ENCODE peak calls at places on chromosomes 7 and 10, in eight cellular contexts. One of them, this sample, is unnamed.

GRCh38 chr10:72712136-72712535 is 20.2 kb downstream of the MCU start:
- DNase-seq in Karpas-422: no peak
- DNase-seq in GM12865: no peak
- DNase-seq in SK-N-MC: no peak
- DNase-seq in aorta: no peak
- DNase-seq in foreskin fibroblast: no peak
- DNase-seq in stomach: no peak
- DNase-seq in psoas muscle: no peak
- DNase-seq in this sample: no peak

GRCh38 chr10:12489806-12490205 is 140.5 kb downstream of the CAMK1D start:
- DNase-seq in GM12865: no peak
- DNase-seq in stomach: no peak
- DNase-seq in SK-N-MC: no peak
- DNase-seq in psoas muscle: no peak
- DNase-seq in Karpas-422: no peak
- DNase-seq in aorta: peak
- DNase-seq in foreskin fibroblast: no peak
- DNase-seq in this sample: no peak

GRCh38 chr10:63192826-63193225 is 59.7 kb downstream of the NRBF2 start:
- DNase-seq in psoas muscle: no peak
- DNase-seq in foreskin fibroblast: no peak
- DNase-seq in aorta: no peak
- DNase-seq in GM12865: no peak
- DNase-seq in Karpas-422: no peak
- DNase-seq in stomach: no peak
- DNase-seq in SK-N-MC: no peak
- DNase-seq in this sample: no peak

GRCh38 chr7:5320391-5320790 is 37.6 kb downstream of the SLC29A4 start:
- DNase-seq in foreskin fibroblast: no peak
- DNase-seq in GM12865: no peak
- DNase-seq in psoas muscle: no peak
- DNase-seq in Karpas-422: no peak
- DNase-seq in SK-N-MC: no peak
- DNase-seq in stomach: no peak
- DNase-seq in aorta: no peak
- DNase-seq in this sample: no peak

GRCh38 chr7:135768990-135769389 is 20.4 kb upstream of the FAM180A start:
- DNase-seq in psoas muscle: no peak
- DNase-seq in GM12865: no peak
- DNase-seq in Karpas-422: no peak
- DNase-seq in SK-N-MC: no peak
- DNase-seq in foreskin fibroblast: no peak
- DNase-seq in stomach: no peak
- DNase-seq in aorta: no peak
- DNase-seq in this sample: no peak

GRCh38 chr7:13542451-13542850 is 447.0 kb downstream of the ETV1 start:
- DNase-seq in aorta: no peak
- DNase-seq in foreskin fibroblast: no peak
- DNase-seq in stomach: no peak
- DNase-seq in Karpas-422: no peak
- DNase-seq in SK-N-MC: no peak
- DNase-seq in GM12865: no peak
- DNase-seq in psoas muscle: no peak
- DNase-seq in this sample: no peak

GRCh38 chr10:112775347-112775746 is 174.7 kb upstream of the TCF7L2 start:
- DNase-seq in foreskin fibroblast: peak
- DNase-seq in GM12865: no peak
- DNase-seq in stomach: no peak
- DNase-seq in Karpas-422: no peak
- DNase-seq in SK-N-MC: no peak
- DNase-seq in psoas muscle: no peak
- DNase-seq in aorta: no peak
- DNase-seq in this sample: no peak

GRCh38 chr7:158193446-158193845 is 394.2 kb downstream of the PTPRN2 start:
- DNase-seq in foreskin fibroblast: no peak
- DNase-seq in Karpas-422: no peak
- DNase-seq in stomach: no peak
- DNase-seq in SK-N-MC: no peak
- DNase-seq in aorta: no peak
- DNase-seq in GM12865: no peak
- DNase-seq in psoas muscle: no peak
- DNase-seq in this sample: no peak

GRCh38 chr7:55546826-55547225 is 25.5 kb downstream of the VOPP1 start:
- DNase-seq in foreskin fibroblast: peak
- DNase-seq in Karpas-422: no peak
- DNase-seq in psoas muscle: peak
- DNase-seq in GM12865: peak
- DNase-seq in stomach: peak
- DNase-seq in SK-N-MC: no peak
- DNase-seq in aorta: peak
- DNase-seq in this sample: peak

GRCh38 chr7:116377721-116378120 is 121.8 kb upstream of the CAV2 start:
- DNase-seq in aorta: no peak
- DNase-seq in Karpas-422: no peak
- DNase-seq in psoas muscle: no peak
- DNase-seq in GM12865: no peak
- DNase-seq in SK-N-MC: no peak
- DNase-seq in stomach: no peak
- DNase-seq in foreskin fibroblast: no peak
- DNase-seq in this sample: no peak

GRCh38 chr7:2016021-2016631 is 216.6 kb downstream of the MAD1L1 start:
- DNase-seq in SK-N-MC: no peak
- DNase-seq in psoas muscle: peak
- DNase-seq in aorta: peak
- DNase-seq in GM12865: no peak
- DNase-seq in foreskin fibroblast: no peak
- DNase-seq in stomach: no peak
- DNase-seq in Karpas-422: no peak
- DNase-seq in this sample: peak

GRCh38 chr7:130352335-130353074 is 7.9 kb downstream of the CPA5 start:
- DNase-seq in foreskin fibroblast: peak
- DNase-seq in GM12865: no peak
- DNase-seq in psoas muscle: no peak
- DNase-seq in stomach: no peak
- DNase-seq in aorta: no peak
- DNase-seq in Karpas-422: no peak
- DNase-seq in SK-N-MC: no peak
- DNase-seq in this sample: no peak

GRCh38 chr7:105935250-105935649 is 27.8 kb upstream of the CDHR3 start:
- DNase-seq in psoas muscle: no peak
- DNase-seq in stomach: peak
- DNase-seq in Karpas-422: no peak
- DNase-seq in aorta: no peak
- DNase-seq in GM12865: no peak
- DNase-seq in SK-N-MC: no peak
- DNase-seq in foreskin fibroblast: no peak
- DNase-seq in this sample: no peak

GRCh38 chr7:142385528-142386340 is 127.9 kb upstream of the PRSS58 start:
- DNase-seq in stomach: no peak
- DNase-seq in foreskin fibroblast: peak
- DNase-seq in Karpas-422: peak
- DNase-seq in psoas muscle: no peak
- DNase-seq in aorta: no peak
- DNase-seq in SK-N-MC: peak
- DNase-seq in GM12865: peak
- DNase-seq in this sample: no peak

GRCh38 chr10:15725603-15726002 is 5.9 kb upstream of the ITGA8 start:
- DNase-seq in Karpas-422: peak
- DNase-seq in foreskin fibroblast: peak
- DNase-seq in aorta: no peak
- DNase-seq in psoas muscle: no peak
- DNase-seq in GM12865: peak
- DNase-seq in stomach: no peak
- DNase-seq in SK-N-MC: no peak
- DNase-seq in this sample: no peak

GRCh38 chr10:71431945-71432905 is 35.5 kb downstream of the CDH23 start:
- DNase-seq in psoas muscle: no peak
- DNase-seq in GM12865: no peak
- DNase-seq in Karpas-422: no peak
- DNase-seq in stomach: peak
- DNase-seq in foreskin fibroblast: no peak
- DNase-seq in SK-N-MC: no peak
- DNase-seq in aorta: peak
- DNase-seq in this sample: no peak

GRCh38 chr10:133285217-133285616 is 8.5 kb upstream of the ADAM8 start:
- DNase-seq in GM12865: no peak
- DNase-seq in foreskin fibroblast: no peak
- DNase-seq in aorta: no peak
- DNase-seq in psoas muscle: no peak
- DNase-seq in stomach: no peak
- DNase-seq in Karpas-422: no peak
- DNase-seq in SK-N-MC: no peak
- DNase-seq in this sample: no peak

GRCh38 chr10:1152386-1153252 is 96.4 kb downstream of the WDR37 start:
- DNase-seq in aorta: no peak
- DNase-seq in psoas muscle: no peak
- DNase-seq in GM12865: no peak
- DNase-seq in foreskin fibroblast: no peak
- DNase-seq in SK-N-MC: no peak
- DNase-seq in stomach: peak
- DNase-seq in Karpas-422: no peak
- DNase-seq in this sample: no peak

GRCh38 chr7:28211006-28211405 is 30.4 kb upstream of the JAZF1 start:
- DNase-seq in psoas muscle: no peak
- DNase-seq in aorta: no peak
- DNase-seq in stomach: no peak
- DNase-seq in SK-N-MC: no peak
- DNase-seq in foreskin fibroblast: no peak
- DNase-seq in GM12865: no peak
- DNase-seq in Karpas-422: no peak
- DNase-seq in this sample: no peak

GRCh38 chr7:79714081-79714480 is 260.6 kb upstream of the MAGI2 start:
- DNase-seq in psoas muscle: no peak
- DNase-seq in Karpas-422: no peak
- DNase-seq in SK-N-MC: no peak
- DNase-seq in aorta: no peak
- DNase-seq in foreskin fibroblast: no peak
- DNase-seq in GM12865: no peak
- DNase-seq in stomach: no peak
- DNase-seq in this sample: no peak

GRCh38 chr7:98879198-98879988 is 1.1 kb downstream of the TRRAP start:
- DNase-seq in stomach: no peak
- DNase-seq in Karpas-422: peak
- DNase-seq in aorta: peak
- DNase-seq in SK-N-MC: no peak
- DNase-seq in psoas muscle: peak
- DNase-seq in foreskin fibroblast: peak
- DNase-seq in GM12865: peak
- DNase-seq in this sample: no peak

DNA sequence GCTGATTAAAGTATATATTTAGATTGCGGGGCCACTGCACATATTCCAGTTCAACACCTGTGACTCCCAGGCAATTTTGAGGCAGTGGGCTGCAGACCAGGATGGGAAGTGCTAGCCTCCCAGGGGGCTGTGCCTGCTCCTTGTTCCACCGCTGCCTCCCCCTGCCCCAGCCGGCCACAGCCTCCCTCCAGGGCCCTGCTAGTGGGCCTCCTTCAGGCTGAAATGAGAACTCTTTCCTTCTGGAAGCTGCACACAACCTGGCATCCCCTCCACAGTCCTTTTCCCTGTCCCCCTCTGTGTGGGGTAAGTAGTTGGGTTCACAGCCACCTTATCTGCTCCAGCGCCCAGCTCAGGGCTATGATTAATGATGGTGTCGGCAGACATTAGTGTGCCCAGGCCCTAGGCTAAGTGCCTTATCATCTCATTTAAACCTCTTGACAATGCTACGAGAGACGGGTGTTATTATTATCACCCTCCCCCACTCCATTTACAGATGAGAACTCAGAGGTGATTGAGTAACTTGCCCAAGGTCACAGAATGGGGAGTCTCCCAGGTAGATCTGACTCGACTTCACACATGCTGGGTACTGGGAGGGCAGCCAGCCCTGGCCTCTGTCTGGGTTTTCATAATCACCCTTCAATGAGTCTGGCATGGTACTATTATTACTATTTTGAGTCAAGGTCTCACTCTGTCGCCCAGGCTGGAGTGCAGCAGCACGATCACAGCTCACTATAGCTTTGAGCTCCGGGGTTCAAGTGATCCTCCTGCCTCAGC is 10.8 kb upstream of the SFRP5 start:
- DNase-seq in GM12865: no peak
- DNase-seq in foreskin fibroblast: no peak
- DNase-seq in psoas muscle: no peak
- DNase-seq in Karpas-422: no peak
- DNase-seq in aorta: no peak
- DNase-seq in stomach: no peak
- DNase-seq in SK-N-MC: no peak
- DNase-seq in this sample: no peak
- H3K4me3 ChIP-seq in GM12865: no peak
- H3K4me3 ChIP-seq in foreskin fibroblast: no peak
- H3K4me3 ChIP-seq in psoas muscle: no peak
- H3K4me3 ChIP-seq in Karpas-422: no peak
- H3K4me3 ChIP-seq in aorta: no peak
- H3K4me3 ChIP-seq in stomach: no peak
- H3K4me3 ChIP-seq in SK-N-MC: no peak
- H3K4me3 ChIP-seq in this sample: no peak

GRCh38 chr10:124640538-124641231 is 103.5 kb downstream of the FAM53B start:
- DNase-seq in SK-N-MC: no peak
- DNase-seq in psoas muscle: no peak
- DNase-seq in GM12865: peak
- DNase-seq in Karpas-422: no peak
- DNase-seq in aorta: no peak
- DNase-seq in foreskin fibroblast: no peak
- DNase-seq in stomach: no peak
- DNase-seq in this sample: no peak
- H3K4me3 ChIP-seq in SK-N-MC: no peak
- H3K4me3 ChIP-seq in psoas muscle: no peak
- H3K4me3 ChIP-seq in GM12865: no peak
- H3K4me3 ChIP-seq in Karpas-422: no peak
- H3K4me3 ChIP-seq in aorta: no peak
- H3K4me3 ChIP-seq in foreskin fibroblast: no peak
- H3K4me3 ChIP-seq in stomach: no peak
- H3K4me3 ChIP-seq in this sample: no peak

GRCh38 chr10:44809652-44810051 is 101.5 kb upstream of the TMEM72 start:
- DNase-seq in stomach: no peak
- DNase-seq in GM12865: no peak
- DNase-seq in psoas muscle: no peak
- DNase-seq in SK-N-MC: no peak
- DNase-seq in Karpas-422: no peak
- DNase-seq in aorta: no peak
- DNase-seq in foreskin fibroblast: peak
- DNase-seq in this sample: no peak
- H3K4me3 ChIP-seq in stomach: no peak
- H3K4me3 ChIP-seq in GM12865: no peak
- H3K4me3 ChIP-seq in psoas muscle: no peak
- H3K4me3 ChIP-seq in SK-N-MC: no peak
- H3K4me3 ChIP-seq in Karpas-422: no peak
- H3K4me3 ChIP-seq in aorta: no peak
- H3K4me3 ChIP-seq in foreskin fibroblast: no peak
- H3K4me3 ChIP-seq in this sample: no peak

DNA sequence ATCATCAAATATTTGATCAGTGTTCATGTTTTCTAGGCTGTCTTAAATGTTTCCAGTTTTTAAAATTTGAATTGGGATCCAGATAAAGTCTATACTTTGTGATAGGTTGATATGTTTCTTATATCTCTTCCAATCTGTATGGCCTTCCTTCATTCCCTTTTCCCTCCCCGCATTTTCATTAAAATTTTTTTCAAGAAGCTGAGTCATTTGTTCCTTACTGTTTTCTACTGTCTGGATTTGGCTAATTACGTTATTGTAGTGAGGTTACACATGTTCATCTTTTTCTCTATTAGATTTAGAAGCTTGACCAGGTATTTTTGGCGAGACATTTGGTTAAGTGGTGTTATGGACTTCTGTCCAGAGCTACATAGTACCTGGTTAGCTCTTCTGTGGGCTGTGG is 11.2 kb downstream of the GARS1 start:
- DNase-seq in GM12865: no peak
- DNase-seq in SK-N-MC: no peak
- DNase-seq in Karpas-422: no peak
- DNase-seq in foreskin fibroblast: no peak
- DNase-seq in stomach: no peak
- DNase-seq in psoas muscle: no peak
- DNase-seq in aorta: no peak
- DNase-seq in this sample: no peak
- H3K4me3 ChIP-seq in GM12865: no peak
- H3K4me3 ChIP-seq in SK-N-MC: no peak
- H3K4me3 ChIP-seq in Karpas-422: no peak
- H3K4me3 ChIP-seq in foreskin fibroblast: no peak
- H3K4me3 ChIP-seq in stomach: no peak
- H3K4me3 ChIP-seq in psoas muscle: no peak
- H3K4me3 ChIP-seq in aorta: no peak
- H3K4me3 ChIP-seq in this sample: no peak